ENCODE peak calls at places on chromosomes 12 and 14, in seven cellular contexts. Q, P, J, R, A, W and C are unnamed samples.

GRCh38 chr12:2332947-2333346 is 280.2 kb downstream of the CACNA1C start:
- DNase-seq in J (no peak), P (no peak), Q (no peak), A (no peak), W (no peak), R (no peak), C (no peak)

GRCh38 chr12:52414936-52415335 is 8.8 kb upstream of the KRT82 start:
- DNase-seq in W (no peak), P (no peak), Q (no peak), R (no peak), A (no peak), J (no peak), C (no peak)

GRCh38 chr12:126286203-126286602 is 1221.0 kb downstream of the AACS start:
- DNase-seq in J (no peak), R (no peak), Q (no peak), W (no peak), P (no peak), A (no peak), C (no peak)

GRCh38 chr12:105878964-105879363 is 259.8 kb downstream of the NUAK1 start:
- DNase-seq in P (no peak), A (no peak), R (no peak), J (no peak), Q (no peak), W (no peak), C (no peak)

GRCh38 chr12:46219892-46220655 is 48.8 kb downstream of the SLC38A1 start:
- DNase-seq in P (peak), A (no peak), R (peak), Q (peak), W (peak), J (no peak), C (no peak)

GRCh38 chr14:95255487-95255886 is 64.2 kb downstream of the CLMN start:
- DNase-seq in W (no peak), Q (peak), J (no peak), A (peak), R (no peak), P (no peak), C (peak)

GRCh38 chr12:58883576-58884334 is 36.5 kb downstream of the LRIG3 start:
- DNase-seq in P (no peak), A (no peak), Q (no peak), W (no peak), J (no peak), R (no peak), C (no peak)

GRCh38 chr12:79444089-79444488 is 246.7 kb downstream of the PAWR start:
- DNase-seq in J (no peak), A (no peak), Q (peak), W (no peak), R (no peak), P (no peak), C (no peak)

GRCh38 chr14:37969511-37969979 is 238.2 kb upstream of the SSTR1 start:
- DNase-seq in Q (no peak), W (no peak), P (no peak), R (no peak), J (no peak), A (no peak), C (no peak)

GRCh38 chr12:62977419-62977818 is 42.5 kb upstream of the PPM1H start:
- DNase-seq in J (no peak), P (no peak), W (no peak), Q (peak), A (no peak), R (no peak), C (no peak)

GRCh38 chr12:122995503-122996187 is 15.2 kb downstream of the ARL6IP4 start:
- DNase-seq in J (no peak), A (peak), R (no peak), W (no peak), Q (no peak), P (no peak), C (no peak)

GRCh38 chr12:50734409-50735263 is 29.3 kb upstream of the ATF1 start:
- DNase-seq in R (peak), J (peak), P (peak), W (no peak), A (peak), Q (no peak), C (no peak)

GRCh38 chr12:80849367-80849766 is 88.4 kb downstream of the LIN7A start:
- DNase-seq in P (no peak), Q (no peak), W (no peak), A (no peak), J (no peak), R (no peak), C (no peak)

GRCh38 chr14:38125484-38125912 is 82.2 kb upstream of the SSTR1 start:
- DNase-seq in P (no peak), J (peak), Q (peak), A (no peak), R (no peak), W (no peak), C (peak)

GRCh38 chr12:125032466-125033152 is 32.6 kb upstream of the AACS start:
- DNase-seq in A (no peak), W (no peak), J (no peak), P (no peak), R (no peak), Q (no peak), C (no peak)

GRCh38 chr14:101839236-101839635 is 77.7 kb downstream of the PPP2R5C start:
- DNase-seq in P (peak), W (no peak), R (peak), J (no peak), A (no peak), Q (no peak), C (no peak)

GRCh38 chr14:83172363-83172762 is 1638.7 kb upstream of the SEL1L start:
- DNase-seq in Q (no peak), R (no peak), J (no peak), P (no peak), A (no peak), W (no peak), C (no peak)